ENCODE peak calls at places on chromosomes 3 and 15, in five cellular contexts. One of them, this sample, is unnamed.

GRCh38 chr3:116139607-116140006 is 305.7 kb downstream of the LSAMP start:
- DNase-seq in A172: peak
- DNase-seq in astrocyte of the spinal cord: peak
- DNase-seq in Right ventricle myocardium superior: no peak
- DNase-seq in HuH-7: no peak
- DNase-seq in this sample: no peak

GRCh38 chr15:27500206-27500605 is 529.2 kb downstream of the GABRG3 start:
- DNase-seq in HuH-7: no peak
- DNase-seq in Right ventricle myocardium superior: no peak
- DNase-seq in astrocyte of the spinal cord: no peak
- DNase-seq in A172: no peak
- DNase-seq in this sample: no peak

GRCh38 chr3:71512000-71512399 is 71.5 kb downstream of the FOXP1 start:
- DNase-seq in astrocyte of the spinal cord: no peak
- DNase-seq in A172: no peak
- DNase-seq in HuH-7: peak
- DNase-seq in Right ventricle myocardium superior: no peak
- DNase-seq in this sample: no peak

GRCh38 chr3:165078293-165078692 is at the start of gene SI:
- DNase-seq in astrocyte of the spinal cord: no peak
- DNase-seq in A172: no peak
- DNase-seq in Right ventricle myocardium superior: no peak
- DNase-seq in HuH-7: peak
- DNase-seq in this sample: no peak

GRCh38 chr15:76193934-76194333 is 117.3 kb downstream of the ETFA start:
- DNase-seq in A172: no peak
- DNase-seq in astrocyte of the spinal cord: no peak
- DNase-seq in HuH-7: no peak
- DNase-seq in Right ventricle myocardium superior: no peak
- DNase-seq in this sample: no peak

GRCh38 chr3:14358426-14359211 is 43.8 kb upstream of the SLC6A6 start:
- DNase-seq in astrocyte of the spinal cord: peak
- DNase-seq in Right ventricle myocardium superior: peak
- DNase-seq in HuH-7: no peak
- DNase-seq in A172: no peak
- DNase-seq in this sample: no peak

GRCh38 chr3:32450426-32450825 is 52.2 kb downstream of the CMTM6 start:
- DNase-seq in astrocyte of the spinal cord: no peak
- DNase-seq in A172: no peak
- DNase-seq in HuH-7: no peak
- DNase-seq in Right ventricle myocardium superior: no peak
- DNase-seq in this sample: no peak

GRCh38 chr15:89874926-89875564 is 18.7 kb downstream of the AP3S2 start:
- DNase-seq in astrocyte of the spinal cord: peak
- DNase-seq in HuH-7: peak
- DNase-seq in Right ventricle myocardium superior: peak
- DNase-seq in A172: peak
- DNase-seq in this sample: peak

GRCh38 chr3:144403040-144403457 is 431.4 kb downstream of the DIPK2A start:
- DNase-seq in astrocyte of the spinal cord: no peak
- DNase-seq in A172: peak
- DNase-seq in HuH-7: no peak
- DNase-seq in Right ventricle myocardium superior: no peak
- DNase-seq in this sample: no peak

GRCh38 chr3:120369000-120369399 is 19.8 kb upstream of the LRRC58 start:
- DNase-seq in HuH-7: no peak
- DNase-seq in A172: no peak
- DNase-seq in astrocyte of the spinal cord: no peak
- DNase-seq in Right ventricle myocardium superior: no peak
- DNase-seq in this sample: peak

GRCh38 chr15:59830143-59830542 is 141.0 kb upstream of the BNIP2 start:
- DNase-seq in astrocyte of the spinal cord: peak
- DNase-seq in Right ventricle myocardium superior: no peak
- DNase-seq in HuH-7: no peak
- DNase-seq in A172: no peak
- DNase-seq in this sample: no peak